ENCODE peak calls at places on chromosomes 4 and X, in nine cellular contexts. P, O, U, Z, M, Q, X, H and B are unnamed samples.

GRCh38 chr4:128542047-128542446 is 254.4 kb upstream of the PGRMC2 start:
- DNase-seq in U (no peak), M (no peak), Q (no peak), Z (no peak), X (no peak), O (no peak), P (no peak), H (no peak), B (no peak)

GRCh38 chrX:46573896-46574336 is 351 bp downstream of the CHST7 start:
- DNase-seq in P (peak), M (peak), U (peak), X (peak), O (peak), H (peak), Z (peak), Q (peak), B (peak)

GRCh38 chrX:150570512-150570911 is 2.1 kb downstream of the MTM1 start:
- DNase-seq in Z (no peak), Q (no peak), O (no peak), U (no peak), H (no peak), X (no peak), P (no peak), M (no peak), B (no peak)

GRCh38 chr4:1177274-1178141 is 5.1 kb upstream of the SPON2 start:
- DNase-seq in P (peak), U (no peak), X (no peak), Q (no peak), M (peak), Z (peak), O (no peak), H (no peak), B (peak)

GRCh38 chrX:38929966-38930421 is 128.7 kb downstream of the MID1IP1 start:
- DNase-seq in X (no peak), U (no peak), H (peak), Z (no peak), P (no peak), M (no peak), O (no peak), Q (peak), B (no peak)

GRCh38 chrX:8484360-8484759 is 19.7 kb downstream of the VCX3B start:
- DNase-seq in M (no peak), Z (no peak), Q (no peak), O (no peak), U (no peak), X (no peak), H (no peak), P (no peak), B (no peak)

GRCh38 chr4:183905593-183906485 is 732 bp downstream of the STOX2 start:
- DNase-seq in X (no peak), Q (peak), M (no peak), U (peak), O (peak), H (peak), Z (no peak), P (peak), B (no peak)

GRCh38 chrX:46961097-46961496 is 48.9 kb downstream of the JADE3 start:
- DNase-seq in P (no peak), Z (no peak), H (no peak), O (no peak), Q (no peak), M (no peak), X (no peak), U (no peak), B (no peak)

GRCh38 chr4:18937746-18938145 is 916.2 kb upstream of the LCORL start:
- DNase-seq in X (no peak), O (no peak), P (no peak), Q (no peak), H (no peak), Z (no peak), U (no peak), M (no peak), B (no peak)

GRCh38 chr4:1082215-1083182 is 30.9 kb downstream of the RNF212 start:
- DNase-seq in Q (peak), M (no peak), H (peak), U (no peak), P (peak), X (no peak), O (no peak), Z (peak), B (peak)

GRCh38 chrX:134711135-134711941 is 53.1 kb upstream of the PLAC1 start:
- DNase-seq in H (peak), M (no peak), Z (no peak), P (no peak), U (no peak), O (no peak), Q (no peak), X (no peak), B (no peak)

GRCh38 chr4:140071806-140072205 is 82.2 kb downstream of the MAML3 start:
- DNase-seq in U (no peak), P (no peak), H (peak), Q (no peak), Z (no peak), M (peak), O (no peak), X (peak), B (no peak)

GRCh38 chr4:168361365-168362024 is 42.9 kb upstream of the DDX60 start:
- DNase-seq in M (no peak), H (no peak), P (no peak), U (no peak), Q (no peak), Z (no peak), X (no peak), O (no peak), B (no peak)

GRCh38 chr4:87122252-87122651 is 98.2 kb downstream of the KLHL8 start:
- DNase-seq in M (no peak), Q (no peak), X (no peak), P (no peak), U (no peak), Z (peak), O (no peak), H (no peak), B (peak)
- TF ChIP-seq CTCF in M (no peak), Q (no peak), X (no peak), P (no peak), U (no peak), Z (no peak), O (no peak), H (no peak), B (no peak)

DNA sequence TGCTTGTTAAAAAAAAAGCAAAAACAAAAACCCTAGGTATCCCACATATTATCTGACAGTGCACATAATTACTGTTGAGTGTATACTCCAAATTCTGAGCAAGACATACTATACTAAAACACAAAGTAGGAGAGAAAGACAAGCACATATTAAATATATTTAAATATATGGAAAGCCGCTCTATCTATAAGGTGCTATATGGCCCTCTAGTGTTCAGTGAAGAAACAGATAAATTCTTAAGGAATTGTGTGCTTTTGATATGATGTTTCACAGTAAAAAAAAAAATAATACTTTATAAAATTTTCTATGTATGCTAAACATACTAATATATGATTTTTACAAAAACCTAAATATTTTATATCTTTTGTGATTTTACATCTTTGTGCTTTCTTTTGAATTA is 137.8 kb downstream of the FBXW7 start:
- DNase-seq in U (no peak), M (no peak), P (no peak), Q (no peak), X (no peak), H (no peak), Z (no peak), O (no peak), B (no peak)
- TF ChIP-seq CTCF in U (peak), M (peak), P (peak), Q (peak), X (peak), H (peak), Z (no peak), O (peak), B (no peak)

DNA sequence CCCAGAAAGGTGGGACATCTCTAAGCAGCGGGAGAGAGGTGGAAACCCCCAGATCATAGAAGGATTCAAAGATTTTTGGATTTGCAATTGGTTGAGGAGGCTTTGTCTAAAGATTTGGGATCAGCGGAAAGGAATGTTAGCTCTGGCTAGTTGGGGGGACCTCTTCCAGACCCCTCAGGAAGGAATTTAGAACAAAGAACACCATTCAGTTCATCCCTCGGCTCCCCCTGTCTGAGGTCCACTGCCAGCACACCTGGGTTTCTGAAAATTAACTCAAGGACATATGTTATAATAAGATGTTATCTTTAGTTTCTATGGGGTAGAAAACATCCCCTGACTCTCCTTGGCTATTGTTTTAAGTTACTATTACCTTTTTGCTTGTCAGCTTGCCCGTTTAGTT is 163.6 kb downstream of the CEP135 start:
- DNase-seq in Q (no peak), H (no peak), P (no peak), U (no peak), O (no peak), Z (no peak), X (no peak), M (no peak), B (no peak)
- TF ChIP-seq CTCF in Q (no peak), H (no peak), P (no peak), U (no peak), O (no peak), Z (no peak), X (no peak), M (no peak), B (no peak)

GRCh38 chr4:92304073-92304472 is 307 bp downstream of the GRID2 start:
- DNase-seq in O (peak), U (no peak), P (no peak), Q (no peak), X (no peak), Z (peak), M (no peak), H (no peak), B (no peak)

GRCh38 chr4:92303621-92304027 is at the start of gene GRID2:
- DNase-seq in P (no peak), H (no peak), X (no peak), Z (peak), U (peak), O (peak), Q (no peak), M (no peak), B (no peak)

GRCh38 chr4:92304636-92305035 is 870 bp downstream of the GRID2 start:
- DNase-seq in U (peak), Z (no peak), H (no peak), Q (no peak), O (peak), X (no peak), P (no peak), M (no peak), B (no peak)

GRCh38 chr4:92299152-92299551 is 4.6 kb upstream of the GRID2 start:
- DNase-seq in O (no peak), H (no peak), M (no peak), Z (no peak), U (no peak), Q (no peak), X (no peak), P (no peak), B (no peak)
- TF ChIP-seq CTCF in O (no peak), H (no peak), M (no peak), Z (no peak), U (peak), Q (no peak), X (no peak), P (no peak), B (no peak)